ENCODE peak calls at places on chromosomes 1 and 21, in seven cellular contexts. B, L, M, N, A, J and U are unnamed samples.

GRCh38 chr1:178344513-178345077 is 152.2 kb downstream of the CLEC20A start:
- DNase-seq in B (peak; percentile 52), M (peak; percentile 61), N (peak; percentile 38), A (peak; percentile 66), J (peak; percentile 43), L (peak; percentile 85), U (peak; percentile 93)

GRCh38 chr1:240701412-240701811 is 89.5 kb upstream of the GREM2 start:
- DNase-seq in A (peak; percentile 77), N (no peak), M (no peak), B (no peak), L (no peak), J (peak; percentile 18), U (peak; percentile 85)

GRCh38 chr1:231420299-231420958 is 1.7 kb downstream of the EGLN1 start:
- DNase-seq in N (peak; percentile 27), A (peak; percentile 48), B (no peak), J (no peak), M (peak; percentile 53), L (peak; percentile 22), U (peak; percentile 34)

GRCh38 chr1:161531986-161532875 is 7.9 kb downstream of the HSPA6 start:
- DNase-seq in M (no peak), B (no peak), J (peak; percentile 16), L (peak; percentile 66), N (peak; percentile 59), A (no peak), U (no peak)

GRCh38 chr1:201461193-201461657 is 7.8 kb downstream of the PHLDA3 start:
- DNase-seq in N (no peak), L (no peak), B (peak; percentile 86), A (peak; percentile 100), M (no peak), J (peak; percentile 89), U (peak; percentile 98)

GRCh38 chr1:93080424-93080823 is 1.3 kb downstream of the MTF2 start:
- DNase-seq in M (peak; percentile 66), B (peak; percentile 60), A (peak; percentile 74), L (peak; percentile 73), N (peak; percentile 38), J (peak; percentile 73), U (peak; percentile 85)

GRCh38 chr1:202199141-202199889 is 5.7 kb downstream of the LGR6 start:
- DNase-seq in L (no peak), M (no peak), J (no peak), B (no peak), N (no peak), A (no peak), U (no peak)

GRCh38 chr1:109769335-109770078 is 5.8 kb upstream of the EPS8L3 start:
- DNase-seq in A (peak; percentile 55), M (no peak), B (no peak), L (no peak), J (no peak), N (no peak), U (peak; percentile 94)

GRCh38 chr21:39720126-39720778 is 24.7 kb upstream of the IGSF5 start:
- DNase-seq in J (no peak), L (peak; percentile 6), M (no peak), A (peak; percentile 31), N (no peak), B (no peak), U (peak; percentile 42)

GRCh38 chr1:55107111-55107510 is 67.8 kb downstream of the PCSK9 start:
- DNase-seq in M (no peak), N (no peak), A (no peak), J (no peak), L (no peak), B (no peak), U (no peak)

GRCh38 chr1:174158767-174159252 is 510 bp upstream of the RABGAP1L start:
- DNase-seq in M (peak; percentile 58), N (no peak), L (no peak), A (no peak), B (no peak), J (no peak), U (peak; percentile 11)

GRCh38 chr1:206684478-206685255 is at the start of gene MAPKAPK2:
- DNase-seq in J (peak; percentile 94), M (peak; percentile 82), B (peak; percentile 23), A (peak; percentile 76), L (peak; percentile 82), N (peak; percentile 92), U (peak; percentile 93)

GRCh38 chr21:35257413-35257812 is 208.3 kb upstream of the RUNX1 start:
- DNase-seq in N (no peak), J (peak; percentile 62), L (no peak), B (peak; percentile 68), A (peak; percentile 98), M (no peak), U (peak; percentile 89)

GRCh38 chr1:195495720-195496635 is 1112.3 kb downstream of the KCNT2 start:
- DNase-seq in J (no peak), M (peak; percentile 42), L (peak; percentile 42), A (no peak), N (peak; percentile 6), B (no peak), U (no peak)

GRCh38 chr1:62823556-62823955 is 39.6 kb downstream of the ATG4C start:
- DNase-seq in L (no peak), M (no peak), J (no peak), B (no peak), A (no peak), N (no peak), U (peak; percentile 1)

GRCh38 chr1:19113362-19114092 is 96.5 kb downstream of the UBR4 start:
- DNase-seq in J (peak; percentile 59), A (peak; percentile 61), B (peak; percentile 33), N (peak; percentile 39), M (peak; percentile 36), L (peak; percentile 36), U (peak; percentile 47)

GRCh38 chr1:97553975-97554374 is 366.9 kb downstream of the DPYD start:
- DNase-seq in L (no peak), A (no peak), J (no peak), B (no peak), N (no peak), M (no peak), U (no peak)

GRCh38 chr1:44835738-44836675 is 7.0 kb downstream of the PTCH2 start:
- DNase-seq in N (peak; percentile 88), L (peak; percentile 95), J (peak; percentile 89), A (peak; percentile 85), M (peak; percentile 74), B (peak; percentile 77), U (peak; percentile 74)

GRCh38 chr1:183687546-183688279 is 34.6 kb upstream of the APOBEC4 start:
- DNase-seq in A (no peak), B (no peak), N (no peak), M (no peak), L (no peak), J (no peak), U (no peak)

GRCh38 chr1:247241687-247242086 is 14.2 kb upstream of the VN1R5 start:
- DNase-seq in M (no peak), A (peak; percentile 40), J (no peak), B (no peak), N (no peak), L (no peak), U (peak; percentile 25)

GRCh38 chr1:173409613-173410012 is 67.5 kb upstream of the PRDX6 start:
- DNase-seq in L (no peak), J (no peak), A (peak; percentile 94), M (no peak), B (no peak), N (no peak), U (peak; percentile 81)

GRCh38 chr1:8712413-8713229 is 104.8 kb downstream of the RERE start:
- DNase-seq in B (no peak), A (peak; percentile 88), M (peak; percentile 40), N (peak; percentile 42), J (peak; percentile 52), L (peak; percentile 82), U (peak; percentile 91)

GRCh38 chr1:88935522-88936222 is 44.3 kb upstream of the GTF2B start:
- DNase-seq in L (peak; percentile 45), A (peak; percentile 51), B (peak; percentile 16), N (peak; percentile 50), J (peak; percentile 56), M (peak; percentile 47), U (peak; percentile 54)

GRCh38 chr1:110171134-110171733 is 20.9 kb downstream of the SLC6A17 start:
- DNase-seq in N (no peak), M (no peak), J (no peak), B (no peak), A (no peak), L (no peak), U (no peak)

GRCh38 chr1:221256773-221257172 is 377.5 kb downstream of the HLX start:
- DNase-seq in J (no peak), M (no peak), L (no peak), N (no peak), A (no peak), B (no peak), U (no peak)

GRCh38 chr1:3063379-3064295 is 5.4 kb upstream of the PRDM16 start:
- DNase-seq in N (peak; percentile 66), A (no peak), M (no peak), L (peak; percentile 48), B (no peak), J (no peak), U (no peak)
- TF ChIP-seq EZH2 in N (peak; percentile 99), A (no peak), M (no peak), L (peak; percentile 84), B (no peak), J (peak; percentile 98), U (peak; percentile 46)

DNA sequence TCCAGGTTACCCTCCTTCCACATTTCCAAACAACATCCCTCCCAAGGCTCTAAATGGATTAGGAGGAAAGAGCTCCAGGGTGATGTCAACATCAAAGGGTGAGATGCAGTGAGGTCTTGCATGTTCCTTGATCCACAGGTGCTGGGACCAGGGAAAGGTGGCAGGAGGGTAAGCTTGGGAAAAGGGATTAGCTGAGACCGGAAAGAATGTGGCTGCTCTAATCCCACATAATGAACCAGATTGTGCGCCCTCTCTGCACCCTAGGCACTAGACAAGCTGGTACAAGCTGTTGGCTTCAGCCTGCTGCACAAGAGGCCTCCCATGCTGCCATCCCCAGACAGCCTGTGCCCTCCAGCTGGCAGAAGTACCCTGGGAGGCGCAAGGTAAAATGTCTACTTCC is 34.9 kb downstream of the PLXNA2 start:
- DNase-seq in L (no peak), A (no peak), B (no peak), J (no peak), N (peak; percentile 19), M (no peak), U (no peak)
- TF ChIP-seq EZH2phosphoT487 in L (no peak), A (no peak), B (no peak), J (no peak), N (no peak), M (no peak), U (no peak)

GRCh38 chr1:37633040-37633949 is 1.4 kb downstream of the RSPO1 start:
- DNase-seq in M (no peak), J (no peak), A (no peak), B (no peak), N (peak; percentile 46), L (peak; percentile 37), U (peak; percentile 12)

GRCh38 chr1:37634554-37635308 is at the start of gene RSPO1:
- DNase-seq in B (no peak), J (peak; percentile 21), L (peak; percentile 46), A (no peak), N (peak; percentile 82), M (no peak), U (peak; percentile 64)

GRCh38 chr1:37633950-37634553 is 640 bp downstream of the RSPO1 start:
- DNase-seq in J (no peak), N (peak; percentile 29), M (no peak), B (no peak), A (no peak), L (peak; percentile 35), U (no peak)

GRCh38 chr1:37636435-37636834 is 1.7 kb upstream of the RSPO1 start:
- DNase-seq in M (no peak), L (no peak), N (no peak), B (no peak), A (no peak), J (no peak), U (no peak)

GRCh38 chr1:37635309-37635902 is 714 bp upstream of the RSPO1 start:
- DNase-seq in M (no peak), J (no peak), B (no peak), N (no peak), A (no peak), L (no peak), U (no peak)
- TF ChIP-seq EZH2 in M (no peak), J (no peak), B (no peak), N (no peak), A (no peak), L (peak; percentile 44), U (no peak)

GRCh38 chr1:28096210-28097099 is 8.0 kb upstream of the EYA3 start:
- DNase-seq in A (no peak), J (no peak), N (no peak), M (no peak), B (no peak), L (no peak), U (no peak)
- TF ChIP-seq EZH2phosphoT487 in A (no peak), J (no peak), N (no peak), M (no peak), B (no peak), L (no peak), U (no peak)